ENCODE peak calls at places on chromosomes 11 and 22, in nine cellular contexts. Y is hepatocyte, X is K562, V is H1, U is keratinocyte, D is HepG2, O is neural progenitor cell, N is IMR-90, L is H9. K is an unnamed sample.
A peak's percentile ranks its signal among the peaks of the same experiment; 100 is the strongest.

GRCh38 chr11:112805658-112806057 is 155.6 kb upstream of the NCAM1 start:
- DNase-seq in Y (no peak), X (no peak), V (no peak), U (no peak), D (no peak), O (no peak), N (no peak), L (no peak), K (no peak)

GRCh38 chr11:93490996-93491618 is 52.1 kb downstream of the SMCO4 start:
- DNase-seq in Y (no peak), X (peak; percentile 27), V (no peak), U (no peak), D (no peak), O (no peak), N (no peak), L (peak; percentile 65), K (no peak)

GRCh38 chr11:62108971-62109391 is 14.8 kb upstream of the INCENP start:
- DNase-seq in Y (no peak), X (no peak), V (no peak), U (no peak), D (no peak), O (no peak), N (peak; percentile 66), L (no peak), K (no peak)

GRCh38 chr11:63610604-63611394 is 3.4 kb downstream of the PLAAT3 start:
- DNase-seq in Y (no peak), X (no peak), V (peak; percentile 57), U (no peak), D (no peak), O (peak; percentile 65), N (no peak), L (peak; percentile 81), K (no peak)

GRCh38 chr11:45289369-45289768 is 3.2 kb upstream of the SYT13 start:
- DNase-seq in Y (peak; percentile 46), X (no peak), V (no peak), U (no peak), D (no peak), O (no peak), N (peak; percentile 65), L (no peak), K (peak; percentile 66)

GRCh38 chr11:94127632-94128031 is 1.0 kb upstream of the PANX1 start:
- DNase-seq in Y (no peak), X (no peak), V (no peak), U (no peak), D (no peak), O (no peak), N (no peak), L (no peak), K (no peak)

GRCh38 chr22:26399288-26399687 is 29.8 kb upstream of the ASPHD2 start:
- DNase-seq in Y (no peak), X (peak; percentile 50), V (no peak), U (no peak), D (no peak), O (no peak), N (no peak), L (no peak), K (no peak)

GRCh38 chr22:46537221-46537945 is at the start of gene CELSR1:
- DNase-seq in Y (peak; percentile 80), X (peak; percentile 66), V (peak; percentile 78), U (no peak), D (no peak), O (peak; percentile 87), N (peak; percentile 11), L (peak; percentile 61), K (peak; percentile 77)

GRCh38 chr11:49208006-49208721 is at the start of gene FOLH1:
- DNase-seq in Y (no peak), X (no peak), V (peak; percentile 51), U (no peak), D (no peak), O (no peak), N (no peak), L (peak; percentile 42), K (no peak)

GRCh38 chr11:108926522-108927380 is 261.9 kb downstream of the DDX10 start:
- DNase-seq in Y (no peak), X (no peak), V (no peak), U (no peak), D (no peak), O (peak; percentile 11), N (no peak), L (no peak), K (no peak)

GRCh38 chr22:49574861-49575702 is 252.6 kb downstream of the BRD1 start:
- DNase-seq in Y (no peak), X (no peak), V (no peak), U (no peak), D (no peak), O (no peak), N (no peak), L (peak; percentile 15), K (no peak)

GRCh38 chr22:49229483-49230193 is 598.0 kb downstream of the BRD1 start:
- DNase-seq in Y (no peak), X (no peak), V (no peak), U (no peak), D (no peak), O (no peak), N (no peak), L (peak; percentile 8), K (no peak)

GRCh38 chr11:87740968-87741367 is 434.3 kb downstream of the RAB38 start:
- DNase-seq in Y (no peak), X (no peak), V (no peak), U (no peak), D (no peak), O (no peak), N (no peak), L (no peak), K (no peak)

GRCh38 chr22:40511604-40512003 is 124.9 kb downstream of the MRTFA start:
- DNase-seq in Y (no peak), X (no peak), V (no peak), U (no peak), D (no peak), O (no peak), N (no peak), L (no peak), K (no peak)
- TF ChIP-seq CTCF in Y (no peak), X (no peak), V (no peak), U (no peak), D (no peak), O (no peak), N (no peak), L (no peak), K (no peak)

GRCh38 chr11:19441752-19442553 is 201.2 kb upstream of the E2F8 start:
- DNase-seq in Y (peak; percentile 89), X (peak; percentile 84), V (no peak), U (peak; percentile 89), D (no peak), O (no peak), N (peak; percentile 98), L (no peak), K (peak; percentile 77)
- H3K4me2 ChIP-seq in Y (peak overlapping the region; percentile 4), X (peak overlapping the region; percentile 78), V (no peak overlapping the region), U (peak overlapping the region; percentile 54), D (no peak overlapping the region), O (no peak overlapping the region), N (peak overlapping the region; percentile 9), L (no peak overlapping the region), K (peak overlapping the region; percentile 69)

GRCh38 chr22:17501679-17502285 is 61.5 kb upstream of the SLC25A18 start:
- DNase-seq in Y (peak; percentile 76), X (peak; percentile 55), V (no peak), U (peak; percentile 25), D (peak; percentile 63), O (peak; percentile 67), N (peak; percentile 66), L (no peak), K (peak; percentile 33)
- TF ChIP-seq CTCF in Y (peak; percentile 89), X (peak; percentile 67), V (peak; percentile 52), U (peak; percentile 60), D (peak; percentile 68), O (peak; percentile 73), N (peak; percentile 75), L (peak; percentile 74), K (peak; percentile 69)

DNA sequence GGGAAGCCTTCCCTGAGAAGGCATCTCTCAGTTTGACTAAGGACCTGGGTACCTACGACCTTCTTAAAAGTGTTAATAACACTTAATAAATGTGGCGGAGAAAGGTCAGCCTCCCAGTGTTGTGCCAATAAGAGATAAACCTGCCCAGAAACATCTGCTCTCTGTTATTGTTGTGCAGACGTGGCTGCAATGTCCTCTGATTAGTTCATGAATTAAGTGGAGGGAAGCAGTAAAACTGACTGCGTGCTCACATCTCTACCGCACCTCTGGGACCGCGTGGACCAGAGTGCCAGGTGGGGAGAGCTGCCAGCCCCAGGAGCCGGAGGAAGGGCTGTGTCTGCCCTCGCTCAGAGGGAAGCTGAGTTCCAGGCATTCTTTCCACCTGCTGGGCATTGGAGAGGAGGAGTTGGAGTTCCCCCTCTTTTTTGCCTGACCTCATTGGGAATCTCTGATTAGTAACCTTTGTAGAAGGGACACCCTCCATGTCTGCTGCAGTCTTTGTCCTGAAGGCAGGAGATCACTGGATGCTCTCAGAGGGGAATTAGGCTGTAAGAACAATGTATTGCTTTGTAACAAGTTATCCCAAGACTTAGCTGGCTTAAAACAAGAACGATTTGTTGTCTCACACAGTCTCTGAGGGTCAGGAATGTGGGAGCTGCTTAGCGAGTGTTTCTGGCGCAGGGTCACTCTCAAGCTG is 247.8 kb upstream of the TBCEL start:
- DNase-seq in Y (no peak), X (no peak), V (no peak), U (no peak), D (no peak), O (peak; percentile 85), N (no peak), L (peak; percentile 66), K (no peak)
- H3K4me2 ChIP-seq in Y (no peak overlapping the region), X (no peak overlapping the region), V (no peak overlapping the region), U (no peak overlapping the region), D (no peak overlapping the region), O (peak overlapping the region; percentile 59), N (no peak overlapping the region), L (no peak overlapping the region), K (no peak overlapping the region)

GRCh38 chr11:79076526-79077115 is 364.2 kb downstream of the TENM4 start:
- DNase-seq in Y (peak; percentile 50), X (peak; percentile 53), V (no peak), U (no peak), D (peak; percentile 30), O (peak; percentile 57), N (no peak), L (no peak), K (peak; percentile 31)
- TF ChIP-seq CTCF in Y (peak; percentile 55), X (peak; percentile 64), V (peak; percentile 76), U (peak; percentile 52), D (peak; percentile 71), O (peak; percentile 71), N (peak; percentile 57), L (peak; percentile 84), K (peak; percentile 32)

DNA sequence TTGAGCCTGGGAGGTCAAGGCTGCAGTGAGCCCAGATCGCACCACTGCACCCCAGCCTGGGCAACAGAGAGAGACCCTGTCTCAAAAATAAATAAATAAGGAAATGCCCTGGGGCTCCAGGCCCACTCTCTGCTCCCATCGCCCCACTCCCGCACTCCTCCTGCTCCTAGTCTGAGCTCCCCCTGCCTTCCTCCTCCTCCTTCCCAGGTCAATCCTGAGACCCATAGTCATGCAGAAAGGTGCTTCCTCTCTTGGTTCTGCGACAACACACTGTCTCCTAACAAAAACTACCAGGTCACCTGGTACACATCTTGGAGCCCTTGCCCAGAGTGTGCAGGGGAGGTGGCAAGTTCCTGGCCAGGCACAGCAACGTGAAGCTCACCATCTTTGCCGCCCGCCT is 6.9 kb upstream of the APOBEC3G start:
- DNase-seq in Y (no peak), X (no peak), V (no peak), U (no peak), D (no peak), O (no peak), N (no peak), L (no peak), K (no peak)
- H3K4me2 ChIP-seq in Y (no peak overlapping the region), X (no peak overlapping the region), V (no peak overlapping the region), U (no peak overlapping the region), D (no peak overlapping the region), O (no peak overlapping the region), N (no peak overlapping the region), L (no peak overlapping the region), K (no peak overlapping the region)

GRCh38 chr11:86013718-86014117 is 55.2 kb downstream of the PICALM start:
- DNase-seq in Y (no peak), X (no peak), V (no peak), U (no peak), D (no peak), O (no peak), N (no peak), L (no peak), K (no peak)
- TF ChIP-seq CTCF in Y (no peak), X (no peak), V (no peak), U (no peak), D (no peak), O (no peak), N (no peak), L (no peak), K (no peak)

K was measured in A549.